ENCODE peak calls at places on chromosome 12, in six cellular contexts. M, F, Y, C, U and V are unnamed samples.

GRCh38 chr12:100608776-100609175 is 35.3 kb downstream of the GAS2L3 start:
- DNase-seq in M (no peak), U (no peak), C (no peak), F (no peak), Y (no peak), V (no peak)

GRCh38 chr12:78898416-78898815 is 33.8 kb downstream of the SYT1 start:
- DNase-seq in Y (no peak), M (peak; percentile 25), F (no peak), C (no peak), U (no peak), V (no peak)

GRCh38 chr12:67460388-67460787 is 188.2 kb upstream of the DYRK2 start:
- DNase-seq in C (no peak), F (no peak), Y (no peak), U (no peak), M (no peak), V (no peak)

GRCh38 chr12:131895640-131896079 is 1.2 kb downstream of the ULK1 start:
- DNase-seq in C (no peak), Y (no peak), F (peak; percentile 38), U (no peak), M (no peak), V (no peak)

GRCh38 chr12:129870146-129870545 is 33.7 kb downstream of the TMEM132D start:
- DNase-seq in U (no peak), M (no peak), F (no peak), C (no peak), Y (no peak), V (no peak)

GRCh38 chr12:32240833-32241232 is 134.2 kb downstream of the BICD1 start:
- DNase-seq in F (no peak), Y (no peak), C (no peak), M (no peak), U (no peak), V (no peak)

GRCh38 chr12:11695321-11695720 is 45.8 kb downstream of the ETV6 start:
- DNase-seq in Y (no peak), U (no peak), M (no peak), F (no peak), C (no peak), V (no peak)

GRCh38 chr12:49094104-49094948 is at the start of gene DHH:
- DNase-seq in Y (no peak), C (peak; percentile 77), M (peak; percentile 72), F (peak; percentile 80), U (no peak), V (no peak)

GRCh38 chr12:117816-118345 is 51.3 kb downstream of the IQSEC3 start:
- DNase-seq in C (no peak), F (no peak), M (no peak), U (no peak), Y (no peak), V (no peak)

GRCh38 chr12:92938623-92939022 is 9.5 kb upstream of the EEA1 start:
- DNase-seq in C (no peak), U (no peak), Y (no peak), M (no peak), F (no peak), V (no peak)

GRCh38 chr12:39420043-39420442 is 22.9 kb downstream of the KIF21A start:
- DNase-seq in U (no peak), C (no peak), Y (peak; percentile 26), F (no peak), M (no peak), V (no peak)

GRCh38 chr12:65937181-65937641 is 112.9 kb downstream of the HMGA2 start:
- DNase-seq in U (no peak), C (no peak), F (no peak), M (no peak), Y (peak; percentile 97), V (peak; percentile 66)

GRCh38 chr12:67377541-67377940 is 108.4 kb downstream of the CAND1 start:
- DNase-seq in M (no peak), U (no peak), F (no peak), Y (no peak), C (no peak), V (no peak)

GRCh38 chr12:119006749-119007148 is 25.4 kb downstream of the SRRM4 start:
- DNase-seq in Y (no peak), M (peak; percentile 74), C (peak; percentile 41), F (no peak), U (no peak), V (no peak)

GRCh38 chr12:122352394-122352793 is 70.1 kb downstream of the CLIP1 start:
- DNase-seq in U (no peak), Y (no peak), M (no peak), F (no peak), C (no peak), V (no peak)

GRCh38 chr12:122354958-122355641 is 67.4 kb downstream of the CLIP1 start:
- DNase-seq in M (no peak), Y (no peak), F (no peak), U (no peak), C (no peak), V (no peak)

GRCh38 chr12:122350444-122350843 is 72.0 kb downstream of the CLIP1 start:
- DNase-seq in U (no peak), F (no peak), C (no peak), M (peak; percentile 32), Y (no peak), V (no peak)

GRCh38 chr12:122355702-122356101 is 66.8 kb downstream of the CLIP1 start:
- DNase-seq in F (no peak), C (no peak), Y (no peak), U (no peak), M (peak; percentile 14), V (no peak)

DNA sequence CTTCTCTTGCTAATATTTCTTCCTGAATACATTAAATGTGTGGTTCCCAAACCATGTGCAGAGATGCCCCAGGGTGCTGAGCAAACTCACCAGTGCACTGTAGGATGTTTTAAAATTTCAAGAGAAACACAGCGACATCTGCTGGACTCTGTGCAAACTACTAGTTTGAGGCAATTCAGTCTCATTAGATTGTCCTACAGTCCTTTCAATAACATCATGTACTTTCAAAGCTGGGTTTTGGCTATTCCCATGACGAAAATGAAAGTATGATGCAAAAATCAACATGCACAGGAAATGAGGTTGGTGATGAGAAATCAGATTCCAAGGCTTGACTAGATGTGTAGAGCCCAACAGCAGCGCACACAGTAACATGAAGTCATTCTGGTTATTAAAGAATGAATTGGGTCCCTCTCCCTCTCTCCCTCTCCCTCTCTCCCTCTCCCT is 66.3 kb downstream of the CLIP1 start:
- DNase-seq in M (peak; percentile 77), C (peak; percentile 69), U (peak; percentile 19), F (peak; percentile 69), Y (peak; percentile 54), V (peak; percentile 34)
- TF ChIP-seq REST in M (no peak), C (no peak), U (no peak), F (no peak), Y (no peak), V (no peak)

GRCh38 chr12:14836336-14837210 is 6.8 kb downstream of the ART4 start:
- DNase-seq in U (no peak), M (no peak), Y (peak; percentile 68), F (peak; percentile 51), C (no peak), V (no peak)
- H2AFZ ChIP-seq in U (no peak overlapping the region), M (peak overlapping the region; percentile 4), Y (no peak overlapping the region), F (no peak overlapping the region), C (no peak overlapping the region), V (no peak overlapping the region)

GRCh38 chr12:106359620-106360399 is 2.3 kb downstream of the POLR3B start:
- DNase-seq in U (no peak), Y (peak; percentile 47), M (no peak), C (no peak), F (peak; percentile 19), V (no peak)

GRCh38 chr12:106369624-106370346 is 12.2 kb downstream of the POLR3B start:
- DNase-seq in C (no peak), F (no peak), U (no peak), M (no peak), Y (no peak), V (no peak)

GRCh38 chr12:106360400-106360994 is 2.9 kb downstream of the POLR3B start:
- DNase-seq in Y (no peak), M (no peak), C (no peak), U (no peak), F (no peak), V (no peak)

GRCh38 chr12:106362971-106363370 is 5.4 kb downstream of the POLR3B start:
- DNase-seq in Y (no peak), U (no peak), C (no peak), M (no peak), F (no peak), V (no peak)

DNA sequence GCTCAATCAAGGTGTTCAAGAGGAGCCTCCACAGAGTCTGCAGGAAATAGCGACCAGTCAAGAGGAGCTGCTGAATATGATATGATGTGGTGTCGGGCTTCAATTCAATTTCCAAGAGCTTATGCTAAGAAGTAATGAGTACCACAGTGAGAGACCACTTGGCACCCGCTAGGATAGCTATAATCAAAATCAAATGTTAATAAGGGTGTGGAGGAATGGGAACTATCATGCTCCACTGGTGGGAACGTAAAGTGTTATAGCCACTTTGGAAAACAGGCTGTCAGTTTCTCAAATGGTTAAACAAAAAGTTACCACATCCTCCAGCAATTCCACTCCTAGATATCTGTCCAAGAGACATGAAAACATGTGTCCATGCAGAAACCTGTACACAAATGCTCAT is 6.7 kb downstream of the POLR3B start:
- DNase-seq in Y (no peak), U (no peak), M (no peak), F (no peak), C (no peak), V (no peak)
- TF ChIP-seq REST in Y (no peak), U (no peak), M (no peak), F (no peak), C (no peak), V (no peak)

GRCh38 chr12:102514696-102515095 is 34.3 kb upstream of the IGF1 start:
- DNase-seq in Y (no peak), F (no peak), C (no peak), M (no peak), U (no peak), V (no peak)
- H2AFZ ChIP-seq in Y (no peak overlapping the region), F (no peak overlapping the region), C (no peak overlapping the region), M (no peak overlapping the region), U (no peak overlapping the region), V (no peak overlapping the region)

GRCh38 chr12:75889214-75889613 is 142.4 kb downstream of the PHLDA1 start:
- DNase-seq in U (no peak), F (no peak), Y (no peak), M (no peak), C (peak; percentile 56), V (no peak)
- TF ChIP-seq REST in U (no peak), F (no peak), Y (no peak), M (no peak), C (no peak), V (no peak)

DNA sequence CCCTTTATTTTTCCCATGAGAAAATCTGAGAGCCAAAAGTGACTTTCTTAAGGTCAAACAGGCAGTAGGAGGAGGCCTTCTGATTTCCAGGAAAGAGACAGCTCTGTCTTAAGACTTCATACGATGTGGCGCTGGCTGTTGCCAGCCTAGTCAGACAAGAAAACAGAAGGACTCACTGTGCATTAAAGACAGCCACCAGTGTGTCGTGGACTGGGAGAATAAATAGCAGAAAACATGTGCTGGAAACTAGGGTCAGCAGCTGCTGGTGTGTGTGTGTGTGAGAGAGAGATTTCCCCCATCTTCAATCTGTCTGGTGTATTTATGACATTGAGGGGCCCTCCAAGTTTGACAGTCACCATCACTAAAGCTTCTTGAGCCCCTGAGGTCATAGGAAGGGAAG is 708.6 kb upstream of the TMEM132C start:
- DNase-seq in M (no peak), Y (no peak), C (no peak), U (no peak), F (no peak), V (no peak)
- H2AFZ ChIP-seq in M (no peak overlapping the region), Y (no peak overlapping the region), C (no peak overlapping the region), U (no peak overlapping the region), F (no peak overlapping the region), V (no peak overlapping the region)